ENCODE peak calls at places on chromosomes 4 and X, in seven cellular contexts. T is astrocyte of the spinal cord, I is HFF-Myc, R is lower lobe of right lung, Z is AG04450, P is fibroblast of pulmonary artery, A is fibroblast of lung. U is an unnamed sample.

GRCh38 chr4:3342182-3342854 is 49.5 kb downstream of the RGS12 start:
- DNase-seq in A (peak; percentile 80), Z (peak; percentile 78), I (no peak), T (peak; percentile 81), P (peak; percentile 40), R (no peak), U (peak; percentile 41)

GRCh38 chrX:4754878-4755604 is 1041.6 kb upstream of the PRKX start:
- DNase-seq in P (no peak), R (no peak), T (no peak), Z (no peak), I (no peak), A (no peak), U (no peak)

GRCh38 chrX:14934423-14934822 is 61.2 kb downstream of the MOSPD2 start:
- DNase-seq in T (no peak), I (no peak), A (no peak), Z (no peak), P (no peak), R (no peak), U (no peak)

GRCh38 chrX:16882188-16882587 is 12.0 kb upstream of the RBBP7 start:
- DNase-seq in T (peak; percentile 19), P (peak; percentile 41), A (peak; percentile 28), R (peak; percentile 52), I (no peak), Z (no peak), U (no peak)

GRCh38 chr4:17436750-17437090 is 75.2 kb downstream of the QDPR start:
- DNase-seq in I (no peak), R (no peak), T (no peak), A (no peak), Z (no peak), P (no peak), U (no peak)

GRCh38 chr4:156962551-156962974 is 9.0 kb downstream of the PDGFC start:
- DNase-seq in A (peak; percentile 95), Z (peak; percentile 98), P (peak; percentile 65), R (no peak), T (peak; percentile 75), I (peak; percentile 95), U (no peak)

GRCh38 chr4:143513314-143514211 is at the start of gene SMARCA5:
- DNase-seq in T (peak; percentile 99), R (peak; percentile 99), P (peak; percentile 99), I (peak; percentile 97), A (peak; percentile 98), Z (peak; percentile 96), U (peak; percentile 96)

GRCh38 chr4:16524911-16525574 is 298.8 kb upstream of the TAPT1 start:
- DNase-seq in I (no peak), Z (peak; percentile 76), A (peak; percentile 96), R (no peak), T (no peak), P (peak; percentile 94), U (no peak)

GRCh38 chr4:92186239-92186638 is 117.5 kb upstream of the GRID2 start:
- DNase-seq in I (no peak), A (no peak), T (no peak), R (no peak), Z (no peak), P (no peak), U (no peak)

GRCh38 chr4:622996-623913 is 2.1 kb upstream of the PDE6B start:
- DNase-seq in Z (no peak), A (no peak), T (no peak), P (no peak), R (no peak), I (no peak), U (no peak)

GRCh38 chr4:8228319-8229250 is 29.5 kb downstream of the SH3TC1 start:
- DNase-seq in T (peak; percentile 86), Z (peak; percentile 55), R (peak; percentile 90), P (peak; percentile 85), I (peak; percentile 77), A (peak; percentile 80), U (peak; percentile 50)

GRCh38 chr4:124018383-124019317 is 622.1 kb downstream of the SPRY1 start:
- DNase-seq in A (peak; percentile 51), Z (no peak), P (peak; percentile 92), R (no peak), I (peak; percentile 78), T (peak; percentile 25), U (no peak)

GRCh38 chrX:10557166-10557565 is 63.2 kb downstream of the MID1 start:
- DNase-seq in R (no peak), A (no peak), T (no peak), I (no peak), P (no peak), Z (no peak), U (peak; percentile 34)

GRCh38 chr4:150314031-150314430 is 235.8 kb downstream of the DCLK2 start:
- DNase-seq in Z (no peak), R (no peak), P (no peak), A (no peak), I (no peak), T (no peak), U (no peak)

GRCh38 chrX:27964432-27964831 is 16.8 kb downstream of the DCAF8L1 start:
- DNase-seq in P (no peak), R (no peak), Z (no peak), A (peak; percentile 0), T (peak; percentile 14), I (no peak), U (no peak)

GRCh38 chrX:45756562-45756961 is 555.9 kb upstream of the DIPK2B start:
- DNase-seq in T (peak; percentile 44), P (no peak), I (no peak), A (no peak), R (no peak), Z (no peak), U (no peak)

GRCh38 chrX:152020895-152021294 is 46.4 kb upstream of the GABRE start:
- DNase-seq in I (no peak), P (no peak), T (no peak), Z (no peak), R (no peak), A (no peak), U (no peak)

GRCh38 chr4:10093801-10094552 is 22.6 kb downstream of the WDR1 start:
- DNase-seq in I (no peak), Z (peak; percentile 55), A (peak; percentile 64), T (peak; percentile 98), R (peak; percentile 71), P (peak; percentile 97), U (peak; percentile 96)

GRCh38 chr4:89660851-89661250 is 176.1 kb downstream of the SNCA start:
- DNase-seq in T (no peak), I (no peak), A (peak; percentile 31), Z (no peak), P (peak; percentile 17), R (no peak), U (no peak)

GRCh38 chrX:11760958-11761357 is 2.9 kb downstream of the MSL3 start:
- DNase-seq in A (no peak), T (no peak), I (no peak), Z (no peak), R (no peak), P (no peak), U (no peak)
- H3K4me3 ChIP-seq in A (no peak overlapping the region), T (no peak overlapping the region), I (no peak overlapping the region), Z (no peak overlapping the region), R (peak overlapping the region; percentile 74), P (peak overlapping the region; percentile 85), U (no peak overlapping the region)

DNA sequence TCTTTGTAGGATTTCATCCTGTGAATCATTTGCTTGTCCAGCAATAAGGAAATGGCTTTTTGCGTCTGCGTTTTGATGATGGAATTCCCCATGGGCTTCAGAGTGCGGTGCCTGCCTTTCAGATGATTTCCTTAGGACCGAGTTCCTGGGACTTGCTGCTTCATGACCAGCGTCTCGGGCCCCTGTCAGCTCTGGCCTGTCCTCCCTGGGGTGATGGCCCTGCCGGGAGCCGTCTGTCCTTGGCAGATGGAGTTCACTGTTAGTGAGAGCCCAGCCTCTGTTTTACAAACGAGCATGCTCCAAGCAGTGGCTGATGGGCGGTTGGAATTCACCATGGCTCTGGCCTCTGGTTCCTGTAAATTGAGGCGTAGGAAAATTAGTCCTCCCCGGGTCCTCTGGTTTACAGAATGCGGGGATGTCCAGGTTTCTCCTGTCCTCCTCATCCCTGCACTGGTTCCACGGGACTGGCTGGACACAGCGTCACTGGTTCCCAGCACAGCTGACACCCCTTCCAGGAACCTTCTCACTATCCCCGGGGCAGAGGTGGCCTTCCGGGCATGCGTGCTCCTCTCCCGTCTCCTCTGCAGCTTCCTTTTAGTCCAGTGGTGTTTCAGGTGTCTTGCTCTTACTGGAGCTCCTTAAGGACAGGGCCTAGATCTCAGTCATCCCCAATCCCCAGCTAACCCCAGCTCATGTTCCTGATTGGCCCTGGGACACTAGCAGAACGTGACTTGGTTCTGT is 34.9 kb downstream of the TBC1D14 start:
- DNase-seq in T (no peak), I (no peak), A (no peak), P (no peak), R (no peak), Z (no peak), U (no peak)
- TF ChIP-seq CTCF in T (no peak), I (no peak), A (no peak), P (no peak), R (no peak), Z (no peak), U (no peak)

DNA sequence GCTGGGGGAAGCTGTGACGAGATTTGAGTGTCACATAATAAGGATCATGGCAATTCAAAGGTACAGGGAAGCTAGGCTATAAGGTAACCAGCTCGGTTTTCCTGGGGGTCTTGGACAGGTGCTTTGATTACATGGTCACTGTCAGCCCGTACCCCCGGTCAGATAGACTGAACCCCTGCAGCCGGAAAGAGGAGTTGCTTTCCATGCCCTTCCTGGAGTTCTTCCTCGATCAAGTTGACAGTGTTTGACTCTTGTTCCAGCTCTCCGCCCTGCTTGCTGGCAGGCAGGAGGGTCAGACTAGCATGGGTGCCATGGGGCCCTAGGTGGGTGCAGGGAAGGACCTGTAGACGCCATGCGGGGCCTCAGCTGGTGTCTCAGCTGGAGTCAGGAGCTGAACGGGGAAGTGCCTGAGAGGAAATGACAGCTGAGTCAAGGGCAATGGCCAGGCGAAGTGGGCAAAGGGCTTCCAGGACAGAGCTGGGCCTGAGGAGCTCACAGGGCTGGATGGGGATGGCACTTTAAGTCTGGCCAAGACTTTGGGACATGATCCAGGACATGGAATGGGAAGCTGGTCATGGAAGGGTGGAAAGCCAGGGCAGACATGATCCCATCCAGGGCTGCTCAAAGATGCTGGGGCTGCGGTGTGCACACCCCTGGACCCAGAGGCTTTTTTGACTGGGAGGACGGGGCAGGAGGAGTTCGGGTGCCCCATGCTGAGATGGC is 1.6 kb downstream of the TMEM187 start:
- DNase-seq in P (no peak), A (no peak), I (no peak), Z (no peak), T (no peak), R (no peak), U (no peak)
- H3K4me3 ChIP-seq in P (peak overlapping the region; percentile 89), A (peak overlapping the region; percentile 8), I (peak overlapping the region; percentile 51), Z (no peak overlapping the region), T (no peak overlapping the region), R (peak overlapping the region; percentile 74), U (no peak overlapping the region)

DNA sequence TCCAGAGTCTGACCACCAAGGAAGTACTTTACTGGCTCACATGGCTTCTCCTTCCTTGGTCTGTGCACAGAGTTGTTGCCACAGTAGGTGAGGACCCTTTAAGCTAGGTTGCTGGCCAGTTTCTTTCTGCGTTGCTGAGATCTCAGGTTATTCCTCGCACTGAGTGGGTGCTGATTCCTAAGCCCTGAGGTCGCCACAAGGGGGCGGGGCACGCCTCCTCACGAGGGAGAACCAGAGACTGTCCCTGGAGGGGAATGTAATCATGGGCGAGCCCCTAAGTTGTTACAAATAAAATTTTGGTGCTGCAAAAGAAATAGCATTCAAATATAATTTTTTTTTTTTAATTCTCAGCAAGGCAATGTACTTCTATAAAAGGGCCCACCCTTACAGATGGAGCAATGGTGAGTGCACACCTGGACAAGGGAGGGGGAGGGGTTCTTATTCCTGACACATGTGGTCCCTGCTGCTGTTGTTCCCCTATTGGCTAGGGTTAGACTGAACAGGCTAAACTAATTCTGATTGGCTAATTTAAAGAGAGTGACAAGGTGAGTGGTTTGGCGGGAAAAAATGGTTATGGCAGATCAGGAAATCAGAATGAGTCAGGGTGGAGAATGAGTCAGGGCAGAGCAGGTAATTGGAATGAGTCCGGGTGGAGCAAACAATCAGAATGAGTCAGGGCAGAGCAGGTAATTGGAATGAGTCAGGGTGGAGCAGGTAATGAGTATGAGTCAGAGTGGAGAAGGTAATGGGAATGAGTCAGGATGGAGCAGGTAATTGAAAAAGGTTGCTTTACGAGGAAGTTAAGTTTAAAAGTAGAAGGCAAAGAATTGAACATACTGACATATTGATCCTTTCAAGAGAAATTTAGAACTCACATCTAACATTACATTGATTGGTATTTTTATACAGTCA is 107.5 kb downstream of the VSIG4 start:
- DNase-seq in I (no peak), R (no peak), T (no peak), A (no peak), P (no peak), Z (no peak), U (no peak)
- TF ChIP-seq CTCF in I (no peak), R (no peak), T (no peak), A (no peak), P (no peak), Z (no peak), U (no peak)

U was measured in astrocyte of the cerebellum.